ENCODE peak calls at places on chromosome 17, in eight cellular contexts. H, E, T, Q, R, U, P and J are unnamed samples.

GRCh38 chr17:41539979-41540701 is 12.0 kb upstream of the KRT19 start:
- DNase-seq in H (no peak), E (no peak), T (no peak), Q (no peak), R (no peak), U (no peak), P (no peak), J (no peak)

GRCh38 chr17:2034157-2034556 is 4.2 kb downstream of the DPH1 start:
- DNase-seq in H (no peak), E (no peak), T (no peak), Q (no peak), R (no peak), U (peak; percentile 65), P (no peak), J (no peak)

GRCh38 chr17:70169707-70170597 is 620 bp downstream of the KCNJ2 start:
- DNase-seq in H (no peak), E (peak; percentile 55), T (no peak), Q (no peak), R (no peak), U (peak; percentile 55), P (peak; percentile 1), J (no peak)

GRCh38 chr17:68657166-68657940 is 56.2 kb upstream of the FAM20A start:
- DNase-seq in H (no peak), E (no peak), T (no peak), Q (no peak), R (no peak), U (peak; percentile 19), P (no peak), J (no peak)

GRCh38 chr17:40209404-40210093 is 9.6 kb upstream of the WIPF2 start:
- DNase-seq in H (no peak), E (peak; percentile 54), T (no peak), Q (no peak), R (no peak), U (no peak), P (no peak), J (no peak)

GRCh38 chr17:42536372-42537155 is 523 bp downstream of the NAGLU start:
- DNase-seq in H (no peak), E (peak; percentile 78), T (peak; percentile 49), Q (peak; percentile 89), R (peak; percentile 89), U (peak; percentile 75), P (peak; percentile 76), J (peak; percentile 91)

GRCh38 chr17:36131931-36132330 is 28.3 kb downstream of the CCL4 start:
- DNase-seq in H (no peak), E (no peak), T (no peak), Q (no peak), R (no peak), U (no peak), P (no peak), J (no peak)

GRCh38 chr17:79006001-79006400 is 3.6 kb downstream of the CANT1 start:
- DNase-seq in H (no peak), E (no peak), T (no peak), Q (no peak), R (no peak), U (no peak), P (no peak), J (no peak)

GRCh38 chr17:70332356-70332755 is 163.0 kb downstream of the KCNJ2 start:
- DNase-seq in H (no peak), E (no peak), T (no peak), Q (no peak), R (no peak), U (no peak), P (no peak), J (no peak)

GRCh38 chr17:980406-981291 is 1.1 kb upstream of the NXN start:
- DNase-seq in H (peak; percentile 31), E (peak; percentile 82), T (peak; percentile 59), Q (peak; percentile 67), R (peak; percentile 69), U (peak; percentile 85), P (peak; percentile 87), J (peak; percentile 91)

GRCh38 chr17:979211-979538 is 401 bp downstream of the NXN start:
- DNase-seq in H (no peak), E (no peak), T (no peak), Q (no peak), R (no peak), U (no peak), P (no peak), J (no peak)

GRCh38 chr17:978110-979093 is 1.2 kb downstream of the NXN start:
- DNase-seq in H (no peak), E (peak; percentile 61), T (peak; percentile 36), Q (no peak), R (peak; percentile 42), U (peak; percentile 77), P (peak; percentile 43), J (no peak)

GRCh38 chr17:981292-981658 is 1.7 kb upstream of the NXN start:
- DNase-seq in H (no peak), E (no peak), T (no peak), Q (no peak), R (no peak), U (no peak), P (no peak), J (no peak)

DNA sequence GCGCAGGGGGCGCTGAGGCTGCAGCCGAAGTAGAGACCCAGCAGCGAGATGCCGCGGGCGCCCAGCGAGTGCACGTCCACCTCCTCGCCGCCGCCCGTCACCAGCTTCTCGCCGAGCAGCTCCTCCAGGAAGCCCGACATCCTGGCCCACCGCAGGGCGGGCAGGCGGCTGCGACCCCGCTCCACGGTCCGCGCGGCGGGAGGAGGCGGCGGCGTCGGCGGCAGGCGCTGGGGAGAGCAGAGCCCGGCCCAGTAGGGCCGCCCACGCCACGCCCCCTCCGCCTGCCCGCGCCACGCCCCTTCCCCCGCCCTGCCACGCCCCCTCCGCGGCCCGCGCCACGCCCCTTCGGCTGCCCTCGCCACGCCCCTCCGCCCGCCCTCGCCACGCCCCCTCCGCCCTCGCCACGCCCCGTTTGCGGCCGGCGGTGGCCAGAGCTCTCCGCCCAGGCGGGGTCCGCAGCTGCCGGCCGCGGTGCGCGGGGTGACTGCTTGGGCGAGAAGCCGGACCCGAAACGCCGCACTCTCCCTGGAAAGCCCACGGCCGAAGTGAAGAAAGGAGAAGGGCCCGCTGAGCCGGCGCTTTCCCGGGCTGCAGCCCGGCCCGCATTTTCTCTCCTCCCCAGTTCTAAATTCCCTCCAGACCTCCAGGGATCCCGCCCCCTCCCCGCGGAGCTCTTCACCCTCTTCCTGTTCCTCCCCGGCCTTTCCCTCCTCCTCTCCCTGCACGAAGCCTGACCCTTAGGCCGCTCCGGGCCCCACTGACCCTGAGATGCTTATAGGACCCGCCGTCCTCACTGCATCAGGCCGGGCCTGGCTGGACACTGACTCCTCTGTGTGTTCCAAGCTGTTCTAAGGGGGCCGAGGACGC is at the start of gene NXN:
- DNase-seq in H (peak; percentile 18), E (peak; percentile 65), T (peak; percentile 91), Q (peak; percentile 79), R (peak; percentile 87), U (peak; percentile 56), P (peak; percentile 91), J (peak; percentile 98)
- TF ChIP-seq CTCF in H (peak; percentile 21), E (peak; percentile 37), T (peak; percentile 40), Q (no peak), R (peak; percentile 33), U (no peak), P (no peak), J (peak; percentile 44)

GRCh38 chr17:77890771-77891170 is 67.7 kb upstream of the TNRC6C start:
- DNase-seq in H (no peak), E (no peak), T (no peak), Q (no peak), R (no peak), U (no peak), P (no peak), J (no peak)

GRCh38 chr17:77891602-77892001 is 66.9 kb upstream of the TNRC6C start:
- DNase-seq in H (no peak), E (no peak), T (no peak), Q (no peak), R (no peak), U (no peak), P (no peak), J (no peak)

GRCh38 chr17:77893144-77894044 is 65.1 kb upstream of the TNRC6C start:
- DNase-seq in H (no peak), E (no peak), T (no peak), Q (no peak), R (no peak), U (no peak), P (peak; percentile 56), J (no peak)

GRCh38 chr17:77892469-77893143 is 65.9 kb upstream of the TNRC6C start:
- DNase-seq in H (no peak), E (no peak), T (peak; percentile 34), Q (peak; percentile 43), R (no peak), U (no peak), P (no peak), J (no peak)

GRCh38 chr17:77892031-77892430 is 66.5 kb upstream of the TNRC6C start:
- DNase-seq in H (no peak), E (no peak), T (no peak), Q (no peak), R (no peak), U (no peak), P (no peak), J (no peak)
- TF ChIP-seq CTCF in H (no peak), E (no peak), T (no peak), Q (no peak), R (no peak), U (no peak), P (no peak), J (no peak)

GRCh38 chr17:38609280-38610031 is 3.7 kb upstream of the SRCIN1 start:
- DNase-seq in H (no peak), E (no peak), T (no peak), Q (no peak), R (no peak), U (no peak), P (no peak), J (no peak)
- TF ChIP-seq CTCF in H (no peak), E (no peak), T (no peak), Q (no peak), R (no peak), U (no peak), P (no peak), J (no peak)

GRCh38 chr17:13525876-13526275 is 75.9 kb downstream of the HS3ST3A1 start:
- DNase-seq in H (no peak), E (no peak), T (no peak), Q (peak; percentile 32), R (no peak), U (no peak), P (no peak), J (no peak)

GRCh38 chr17:13522749-13523148 is 79.0 kb downstream of the HS3ST3A1 start:
- DNase-seq in H (no peak), E (no peak), T (no peak), Q (no peak), R (no peak), U (no peak), P (no peak), J (no peak)

GRCh38 chr17:13520899-13521572 is 80.7 kb downstream of the HS3ST3A1 start:
- DNase-seq in H (no peak), E (peak; percentile 89), T (no peak), Q (no peak), R (no peak), U (peak; percentile 95), P (no peak), J (no peak)

GRCh38 chr17:13521784-13522183 is 79.9 kb downstream of the HS3ST3A1 start:
- DNase-seq in H (no peak), E (no peak), T (no peak), Q (peak; percentile 20), R (no peak), U (no peak), P (no peak), J (no peak)

DNA sequence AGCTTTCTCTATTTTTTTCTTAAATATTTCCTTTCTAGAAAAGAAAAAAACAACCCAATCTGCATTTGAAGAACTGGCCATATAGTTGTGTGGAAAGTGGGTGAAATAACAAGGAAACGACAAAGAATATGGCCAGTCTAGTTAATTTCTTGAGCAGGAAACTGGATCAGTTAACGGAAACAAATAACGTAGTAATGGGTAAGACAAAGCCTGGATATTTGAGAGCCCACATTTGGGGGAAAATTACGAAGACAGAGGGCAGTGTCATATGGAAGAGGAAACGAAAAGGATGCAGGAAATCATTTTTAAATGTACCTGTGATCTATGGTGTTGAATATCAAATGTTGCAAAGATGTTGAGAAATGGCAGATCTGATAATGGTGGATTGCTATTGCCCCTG is 78.6 kb downstream of the HS3ST3A1 start:
- DNase-seq in H (no peak), E (no peak), T (no peak), Q (no peak), R (no peak), U (no peak), P (no peak), J (no peak)
- TF ChIP-seq CTCF in H (no peak), E (no peak), T (no peak), Q (no peak), R (no peak), U (no peak), P (no peak), J (no peak)